ENCODE peak calls at places on chromosomes 6 and 20, in ten cellular contexts. One of them, this sample, is unnamed.

GRCh38 chr6:165905744-165906143 is 242.7 kb upstream of the PDE10A start:
- DNase-seq in Peyer's patch: no peak
- DNase-seq in K562: no peak
- DNase-seq in IMR-90: no peak
- DNase-seq in adrenal gland: no peak
- DNase-seq in breast epithelium: no peak
- DNase-seq in esophagus muscularis mucosa: no peak
- DNase-seq in ovary: no peak
- DNase-seq in suprapubic skin: no peak
- DNase-seq in A549: no peak
- DNase-seq in this sample: no peak

GRCh38 chr6:4010035-4010434 is 68.9 kb downstream of the FAM217A start:
- DNase-seq in Peyer's patch: no peak
- DNase-seq in breast epithelium: no peak
- DNase-seq in suprapubic skin: no peak
- DNase-seq in A549: no peak
- DNase-seq in esophagus muscularis mucosa: no peak
- DNase-seq in ovary: no peak
- DNase-seq in K562: no peak
- DNase-seq in adrenal gland: no peak
- DNase-seq in IMR-90: no peak
- DNase-seq in this sample: peak; percentile 27

GRCh38 chr20:9081423-9081966 is 12.6 kb downstream of the PLCB4 start:
- DNase-seq in esophagus muscularis mucosa: no peak
- DNase-seq in A549: no peak
- DNase-seq in breast epithelium: no peak
- DNase-seq in Peyer's patch: no peak
- DNase-seq in suprapubic skin: no peak
- DNase-seq in K562: no peak
- DNase-seq in ovary: no peak
- DNase-seq in adrenal gland: no peak
- DNase-seq in IMR-90: peak; percentile 28
- DNase-seq in this sample: no peak

GRCh38 chr6:33684428-33684896 is 27.0 kb downstream of the UQCC2 start:
- DNase-seq in IMR-90: no peak
- DNase-seq in K562: no peak
- DNase-seq in adrenal gland: no peak
- DNase-seq in ovary: no peak
- DNase-seq in suprapubic skin: no peak
- DNase-seq in breast epithelium: no peak
- DNase-seq in Peyer's patch: no peak
- DNase-seq in A549: no peak
- DNase-seq in esophagus muscularis mucosa: no peak
- DNase-seq in this sample: no peak

GRCh38 chr6:90294614-90294988 is 2.0 kb downstream of the BACH2 start:
- DNase-seq in adrenal gland: no peak
- DNase-seq in Peyer's patch: peak; percentile 72
- DNase-seq in breast epithelium: no peak
- DNase-seq in suprapubic skin: no peak
- DNase-seq in esophagus muscularis mucosa: no peak
- DNase-seq in K562: no peak
- DNase-seq in A549: no peak
- DNase-seq in ovary: peak; percentile 38
- DNase-seq in IMR-90: no peak
- DNase-seq in this sample: no peak

GRCh38 chr6:48834706-48835105 is 628.3 kb downstream of the MMUT start:
- DNase-seq in Peyer's patch: no peak
- DNase-seq in K562: no peak
- DNase-seq in IMR-90: peak; percentile 31
- DNase-seq in esophagus muscularis mucosa: no peak
- DNase-seq in breast epithelium: no peak
- DNase-seq in suprapubic skin: no peak
- DNase-seq in ovary: no peak
- DNase-seq in adrenal gland: no peak
- DNase-seq in A549: no peak
- DNase-seq in this sample: no peak

GRCh38 chr20:21517566-21518277 is 3.9 kb upstream of the NKX2-2 start:
- DNase-seq in breast epithelium: no peak
- DNase-seq in ovary: no peak
- DNase-seq in suprapubic skin: no peak
- DNase-seq in A549: no peak
- DNase-seq in K562: no peak
- DNase-seq in esophagus muscularis mucosa: no peak
- DNase-seq in Peyer's patch: no peak
- DNase-seq in IMR-90: no peak
- DNase-seq in adrenal gland: no peak
- DNase-seq in this sample: no peak

GRCh38 chr6:131023834-131024504 is 39.1 kb downstream of the EPB41L2 start:
- DNase-seq in IMR-90: peak; percentile 82
- DNase-seq in Peyer's patch: no peak
- DNase-seq in suprapubic skin: no peak
- DNase-seq in esophagus muscularis mucosa: no peak
- DNase-seq in K562: no peak
- DNase-seq in ovary: no peak
- DNase-seq in breast epithelium: no peak
- DNase-seq in adrenal gland: no peak
- DNase-seq in A549: no peak
- DNase-seq in this sample: no peak

GRCh38 chr6:101392561-101393230 is 812 bp upstream of the GRIK2 start:
- DNase-seq in adrenal gland: no peak
- DNase-seq in breast epithelium: no peak
- DNase-seq in ovary: no peak
- DNase-seq in Peyer's patch: no peak
- DNase-seq in A549: no peak
- DNase-seq in esophagus muscularis mucosa: no peak
- DNase-seq in K562: no peak
- DNase-seq in suprapubic skin: no peak
- DNase-seq in IMR-90: no peak
- DNase-seq in this sample: no peak

GRCh38 chr6:117933471-117933870 is 26.4 kb downstream of the SLC35F1 start:
- DNase-seq in A549: no peak
- DNase-seq in suprapubic skin: no peak
- DNase-seq in adrenal gland: no peak
- DNase-seq in esophagus muscularis mucosa: no peak
- DNase-seq in IMR-90: no peak
- DNase-seq in Peyer's patch: no peak
- DNase-seq in K562: no peak
- DNase-seq in breast epithelium: no peak
- DNase-seq in ovary: no peak
- DNase-seq in this sample: no peak

GRCh38 chr6:91098006-91098405 is 511.1 kb upstream of the MAP3K7 start:
- DNase-seq in breast epithelium: no peak
- DNase-seq in A549: no peak
- DNase-seq in Peyer's patch: no peak
- DNase-seq in IMR-90: no peak
- DNase-seq in K562: no peak
- DNase-seq in ovary: no peak
- DNase-seq in suprapubic skin: no peak
- DNase-seq in esophagus muscularis mucosa: no peak
- DNase-seq in adrenal gland: no peak
- DNase-seq in this sample: no peak

GRCh38 chr20:11182715-11183114 is 508.9 kb upstream of the JAG1 start:
- DNase-seq in breast epithelium: no peak
- DNase-seq in IMR-90: no peak
- DNase-seq in ovary: no peak
- DNase-seq in A549: no peak
- DNase-seq in suprapubic skin: no peak
- DNase-seq in Peyer's patch: no peak
- DNase-seq in esophagus muscularis mucosa: no peak
- DNase-seq in K562: no peak
- DNase-seq in adrenal gland: no peak
- DNase-seq in this sample: no peak

DNA sequence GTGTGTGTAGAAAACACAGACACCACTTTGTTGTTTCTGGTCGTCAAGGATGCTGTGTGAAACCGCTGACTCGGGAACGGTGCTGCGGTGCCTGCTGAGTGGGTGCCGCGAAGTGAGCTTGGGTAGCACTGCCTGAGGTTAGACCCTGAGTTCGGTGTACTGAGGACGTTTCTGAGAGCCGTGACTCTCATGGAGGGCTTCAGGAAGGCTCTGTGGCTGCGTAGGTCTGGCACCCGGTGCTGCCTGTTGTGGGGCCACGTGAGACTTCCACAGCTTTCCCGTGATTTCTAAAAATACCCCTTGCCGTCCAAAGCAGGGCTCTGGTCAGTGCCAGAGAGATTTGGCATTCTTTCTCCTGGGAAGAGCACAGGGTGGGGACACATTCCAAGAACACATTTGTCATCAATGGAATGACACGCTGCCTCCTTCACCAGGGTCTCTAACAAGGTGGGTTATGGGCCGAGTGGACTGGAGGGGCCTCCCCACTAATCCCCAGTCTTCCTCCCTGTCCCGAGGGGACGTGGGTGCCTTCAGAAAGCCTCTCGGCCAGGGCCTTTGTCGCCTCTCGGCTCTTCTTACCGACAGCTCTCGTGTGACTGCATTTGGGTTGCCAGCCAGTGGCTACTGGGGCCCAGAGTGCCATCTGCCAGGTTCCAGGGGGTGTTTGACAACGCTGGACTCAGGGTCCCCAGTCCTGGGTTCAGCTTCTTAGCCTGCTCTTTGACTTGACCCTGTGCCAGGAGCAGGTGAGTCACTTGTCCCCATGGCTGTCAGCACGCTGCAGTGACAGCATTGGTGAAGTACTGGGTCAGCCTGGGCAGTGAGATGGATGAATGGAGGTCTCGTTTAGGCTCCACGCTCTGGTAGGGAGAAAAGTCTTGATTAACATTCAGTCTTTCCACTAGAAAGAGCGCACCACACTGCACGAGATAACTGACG is 62.2 kb downstream of the SYNJ2 start:
- DNase-seq in IMR-90: no peak
- DNase-seq in A549: no peak
- DNase-seq in adrenal gland: peak; percentile 69
- DNase-seq in suprapubic skin: no peak
- DNase-seq in breast epithelium: no peak
- DNase-seq in Peyer's patch: no peak
- DNase-seq in ovary: peak; percentile 33
- DNase-seq in esophagus muscularis mucosa: no peak
- DNase-seq in K562: no peak
- DNase-seq in this sample: peak; percentile 58
- TF ChIP-seq POLR2A in IMR-90: no peak
- TF ChIP-seq POLR2A in A549: no peak
- TF ChIP-seq POLR2A in adrenal gland: no peak
- TF ChIP-seq POLR2A in suprapubic skin: no peak
- TF ChIP-seq POLR2A in breast epithelium: no peak
- TF ChIP-seq POLR2A in Peyer's patch: no peak
- TF ChIP-seq POLR2A in ovary: no peak
- TF ChIP-seq POLR2A in esophagus muscularis mucosa: peak; percentile 33
- TF ChIP-seq POLR2A in K562: no peak
- TF ChIP-seq POLR2A in this sample: no peak

DNA sequence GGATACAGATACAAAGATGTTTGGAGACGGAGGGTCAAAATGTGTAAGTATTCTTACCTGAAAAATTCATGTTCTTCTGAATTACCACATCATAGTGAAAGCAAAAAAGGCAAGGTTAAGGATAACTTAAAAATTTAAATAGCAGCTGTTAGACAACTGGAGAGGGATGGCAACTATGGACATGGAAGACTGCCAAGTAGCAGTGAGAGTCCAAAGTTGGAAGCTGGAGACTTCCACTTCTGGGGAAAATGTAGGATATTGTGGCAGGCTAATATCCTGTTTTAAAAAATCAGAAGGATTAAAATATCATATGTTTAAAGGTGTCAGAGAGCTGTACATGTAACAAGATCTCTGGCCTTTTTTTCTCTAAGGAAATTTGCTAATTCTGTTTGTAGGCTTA is 29.8 kb downstream of the SYCP2 start:
- DNase-seq in Peyer's patch: no peak
- DNase-seq in adrenal gland: no peak
- DNase-seq in IMR-90: no peak
- DNase-seq in esophagus muscularis mucosa: no peak
- DNase-seq in ovary: no peak
- DNase-seq in A549: no peak
- DNase-seq in breast epithelium: no peak
- DNase-seq in suprapubic skin: no peak
- DNase-seq in K562: no peak
- DNase-seq in this sample: no peak
- TF ChIP-seq POLR2A in Peyer's patch: no peak
- TF ChIP-seq POLR2A in adrenal gland: no peak
- TF ChIP-seq POLR2A in IMR-90: no peak
- TF ChIP-seq POLR2A in esophagus muscularis mucosa: no peak
- TF ChIP-seq POLR2A in ovary: no peak
- TF ChIP-seq POLR2A in A549: no peak
- TF ChIP-seq POLR2A in breast epithelium: no peak
- TF ChIP-seq POLR2A in suprapubic skin: no peak
- TF ChIP-seq POLR2A in K562: no peak
- TF ChIP-seq POLR2A in this sample: no peak

DNA sequence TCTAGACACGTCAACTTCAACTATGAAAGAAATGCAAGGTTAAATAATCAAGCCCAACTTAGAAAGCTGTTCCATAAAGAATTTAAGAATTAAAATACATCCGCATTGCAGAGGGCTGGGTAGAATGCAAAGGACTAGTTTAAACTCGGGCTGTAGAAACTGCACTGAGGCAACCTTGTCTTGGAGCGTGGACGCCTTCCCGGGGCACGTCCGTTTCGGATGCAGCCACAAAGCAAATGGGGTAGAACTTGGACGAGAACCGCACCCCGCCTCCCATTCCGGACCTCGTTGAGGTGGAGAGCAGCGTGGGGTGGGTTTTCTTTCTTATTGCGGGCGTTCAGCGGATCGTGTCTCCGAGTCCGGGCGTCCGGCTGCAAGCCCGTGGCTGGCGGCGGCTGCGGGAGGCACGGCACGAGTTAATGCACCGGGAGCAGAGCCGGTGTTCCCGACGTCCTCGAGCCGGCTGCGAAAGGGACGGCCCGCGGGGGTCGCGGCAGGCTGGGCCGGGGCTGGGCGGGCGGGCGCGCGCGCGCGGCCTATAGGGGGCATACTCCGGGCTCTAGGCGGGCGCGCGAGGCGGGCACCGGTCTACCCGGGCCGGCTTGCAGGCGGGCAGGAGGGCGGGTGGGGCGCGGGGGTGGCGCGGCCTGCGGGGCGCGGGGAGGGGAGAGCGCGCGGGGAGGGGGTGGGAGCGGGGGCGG is 2.0 kb downstream of the JARID2 start:
- DNase-seq in ovary: peak; percentile 72
- DNase-seq in adrenal gland: peak; percentile 66
- DNase-seq in K562: peak; percentile 83
- DNase-seq in suprapubic skin: peak; percentile 83
- DNase-seq in breast epithelium: peak; percentile 41
- DNase-seq in A549: peak; percentile 51
- DNase-seq in Peyer's patch: peak; percentile 52
- DNase-seq in IMR-90: peak; percentile 62
- DNase-seq in esophagus muscularis mucosa: no peak
- DNase-seq in this sample: peak; percentile 91
- TF ChIP-seq POLR2A in ovary: peak; percentile 10
- TF ChIP-seq POLR2A in adrenal gland: peak; percentile 64
- TF ChIP-seq POLR2A in K562: peak; percentile 40
- TF ChIP-seq POLR2A in suprapubic skin: no peak
- TF ChIP-seq POLR2A in breast epithelium: no peak
- TF ChIP-seq POLR2A in A549: peak; percentile 11
- TF ChIP-seq POLR2A in Peyer's patch: peak; percentile 39
- TF ChIP-seq POLR2A in IMR-90: peak; percentile 83
- TF ChIP-seq POLR2A in esophagus muscularis mucosa: no peak
- TF ChIP-seq POLR2A in this sample: peak; percentile 63

DNA sequence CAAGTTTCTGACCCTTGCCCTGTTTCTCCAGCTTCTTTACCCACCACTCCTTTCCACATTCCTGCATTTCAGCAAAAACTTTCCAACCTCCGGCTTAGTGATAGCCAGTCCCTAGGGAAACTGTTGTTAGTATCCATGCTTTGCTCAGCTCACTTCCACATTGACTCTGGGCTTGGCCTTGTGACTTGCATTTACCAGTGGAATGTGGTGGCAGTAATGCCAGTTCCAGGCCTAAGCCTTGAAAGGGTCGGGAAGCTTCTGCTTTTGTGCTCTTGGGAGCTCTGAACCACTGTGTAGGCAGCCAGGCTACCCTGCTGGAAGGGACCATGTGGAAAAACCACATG is 14.7 kb upstream of the KCNB1 start:
- DNase-seq in esophagus muscularis mucosa: no peak
- DNase-seq in ovary: no peak
- DNase-seq in adrenal gland: no peak
- DNase-seq in IMR-90: no peak
- DNase-seq in A549: no peak
- DNase-seq in Peyer's patch: no peak
- DNase-seq in suprapubic skin: no peak
- DNase-seq in K562: no peak
- DNase-seq in breast epithelium: no peak
- DNase-seq in this sample: no peak
- TF ChIP-seq POLR2A in esophagus muscularis mucosa: no peak
- TF ChIP-seq POLR2A in ovary: no peak
- TF ChIP-seq POLR2A in adrenal gland: no peak
- TF ChIP-seq POLR2A in IMR-90: no peak
- TF ChIP-seq POLR2A in A549: no peak
- TF ChIP-seq POLR2A in Peyer's patch: no peak
- TF ChIP-seq POLR2A in suprapubic skin: no peak
- TF ChIP-seq POLR2A in K562: no peak
- TF ChIP-seq POLR2A in breast epithelium: no peak
- TF ChIP-seq POLR2A in this sample: no peak

This sample was measured in erythroblast.